ENCODE peak calls at places on chromosomes 11 and 22, in seven cellular contexts. G is IMR-90, T is mesendoderm, M is H9, L is neuronal stem cell, N is H1, D is trophoblast cell. C is an unnamed sample.

GRCh38 chr22:37303821-37304274 is 21.5 kb downstream of the CYTH4 start:
- DNase-seq in G (peak; percentile 95), N (no peak), D (peak; percentile 42), L (no peak), T (no peak), M (no peak), C (peak; percentile 95)

GRCh38 chr22:41237707-41238569 is 2.8 kb downstream of the CHADL start:
- DNase-seq in D (peak; percentile 87), G (peak; percentile 13), L (peak; percentile 47), N (no peak), M (peak; percentile 77), T (peak; percentile 86), C (peak; percentile 24)

GRCh38 chr11:32341676-32342613 is 93.4 kb downstream of the WT1 start:
- DNase-seq in T (no peak), G (no peak), L (no peak), N (no peak), M (no peak), D (no peak), C (no peak)

GRCh38 chr11:10109836-10110235 is 184.2 kb downstream of the SBF2 start:
- DNase-seq in M (no peak), D (no peak), N (no peak), L (no peak), T (no peak), G (peak; percentile 83), C (peak; percentile 29)

GRCh38 chr11:10526974-10527918 is 13.7 kb downstream of the RNF141 start:
- DNase-seq in D (no peak), T (no peak), N (no peak), G (peak; percentile 66), M (no peak), L (no peak), C (peak; percentile 32)

GRCh38 chr11:27619039-27619438 is 81.2 kb downstream of the BDNF start:
- DNase-seq in M (no peak), N (no peak), L (no peak), T (no peak), D (no peak), G (peak; percentile 33), C (no peak)

GRCh38 chr11:12944889-12945288 is 64.2 kb upstream of the RASSF10 start:
- DNase-seq in T (no peak), M (no peak), D (no peak), L (no peak), G (no peak), N (no peak), C (no peak)

GRCh38 chr11:93906486-93906885 is 56.1 kb upstream of the VSTM5 start:
- DNase-seq in G (peak; percentile 25), T (no peak), L (no peak), D (peak; percentile 29), N (no peak), M (no peak), C (no peak)

DNA sequence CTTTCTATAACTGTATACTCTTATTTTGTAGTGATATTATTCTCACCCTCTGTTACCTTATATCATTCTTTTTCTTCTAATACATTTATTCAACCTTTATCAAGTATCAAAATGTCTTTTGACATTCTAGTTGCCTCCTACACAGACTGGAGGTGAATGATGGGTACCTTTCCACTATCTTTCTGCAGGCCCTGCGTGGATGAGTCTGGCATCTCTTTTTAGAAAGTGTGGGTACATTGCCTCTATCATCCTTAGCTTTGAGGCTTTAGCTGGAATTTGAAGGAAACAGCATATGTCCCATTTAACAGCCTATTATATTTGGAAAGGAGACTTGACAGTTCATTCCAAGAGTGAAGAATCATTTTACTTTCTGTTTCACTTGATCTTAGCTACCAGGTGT is 192.0 kb downstream of the CWF19L2 start:
- DNase-seq in N (no peak), D (no peak), L (no peak), M (no peak), T (no peak), G (no peak), C (no peak)
- H2BK120ac ChIP-seq in N (no peak overlapping the region), D (no peak overlapping the region), L (no peak overlapping the region), M (no peak overlapping the region), T (no peak overlapping the region), G (no peak overlapping the region), C (no peak overlapping the region)

DNA sequence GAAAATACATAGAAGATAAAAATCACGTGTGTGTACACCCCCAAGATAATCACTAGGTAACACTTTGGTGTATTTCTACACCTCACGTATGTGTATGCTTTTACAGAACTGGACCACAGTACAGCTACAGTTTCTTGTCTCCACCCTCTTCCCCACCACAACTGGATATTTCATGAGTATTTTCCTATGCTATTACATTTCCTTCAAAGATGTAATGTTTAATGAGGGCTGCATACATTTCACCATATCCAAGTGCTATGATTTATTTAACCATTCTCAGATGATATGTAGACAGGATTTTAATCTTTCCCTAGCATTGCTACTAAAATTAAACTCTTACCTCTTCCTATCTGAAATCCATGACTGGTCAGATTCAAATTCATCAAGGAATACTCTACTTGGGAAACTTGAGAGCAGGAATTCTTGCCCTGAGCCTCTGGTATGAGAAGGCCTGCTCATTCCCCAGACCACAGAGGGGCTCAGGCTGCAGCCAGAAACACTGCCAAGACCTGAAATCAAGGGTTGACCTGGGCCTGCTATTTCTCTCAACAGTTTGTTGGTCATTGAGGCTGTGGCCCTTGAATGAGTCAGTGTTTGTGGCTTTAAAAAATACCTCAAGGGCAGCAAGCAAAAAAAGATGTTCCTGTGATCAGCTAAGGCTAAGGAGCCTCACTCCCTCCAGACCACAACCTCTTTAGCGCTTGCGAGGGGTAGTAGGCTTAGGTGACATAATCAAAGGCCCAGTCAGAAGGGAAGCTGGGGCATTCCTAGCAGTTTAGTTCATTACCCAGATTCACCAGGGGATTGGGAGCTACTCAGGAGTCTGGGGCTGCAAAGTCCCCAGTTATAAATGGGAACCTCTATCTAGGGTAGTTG is 55.5 kb downstream of the ABTB2 start:
- DNase-seq in L (no peak), D (no peak), M (no peak), N (no peak), G (peak; percentile 98), T (peak; percentile 97), C (peak; percentile 92)
- H3K9ac ChIP-seq in L (no peak overlapping the region), D (no peak overlapping the region), M (no peak overlapping the region), N (no peak overlapping the region), G (no peak overlapping the region), T (no peak overlapping the region), C (no peak overlapping the region)

GRCh38 chr22:45889539-45890350 is 87.2 kb downstream of the WNT7B start:
- DNase-seq in G (peak; percentile 27), T (no peak), L (peak; percentile 70), N (no peak), D (no peak), M (no peak), C (no peak)

GRCh38 chr22:45887202-45888131 is 89.5 kb downstream of the WNT7B start:
- DNase-seq in M (peak; percentile 18), L (no peak), N (no peak), G (no peak), T (no peak), D (no peak), C (no peak)

GRCh38 chr22:45890351-45890635 is 86.7 kb downstream of the WNT7B start:
- DNase-seq in D (no peak), L (no peak), G (no peak), N (no peak), T (no peak), M (no peak), C (no peak)

GRCh38 chr22:45889093-45889538 is 87.8 kb downstream of the WNT7B start:
- DNase-seq in N (no peak), T (no peak), D (no peak), G (no peak), L (no peak), M (no peak), C (no peak)

DNA sequence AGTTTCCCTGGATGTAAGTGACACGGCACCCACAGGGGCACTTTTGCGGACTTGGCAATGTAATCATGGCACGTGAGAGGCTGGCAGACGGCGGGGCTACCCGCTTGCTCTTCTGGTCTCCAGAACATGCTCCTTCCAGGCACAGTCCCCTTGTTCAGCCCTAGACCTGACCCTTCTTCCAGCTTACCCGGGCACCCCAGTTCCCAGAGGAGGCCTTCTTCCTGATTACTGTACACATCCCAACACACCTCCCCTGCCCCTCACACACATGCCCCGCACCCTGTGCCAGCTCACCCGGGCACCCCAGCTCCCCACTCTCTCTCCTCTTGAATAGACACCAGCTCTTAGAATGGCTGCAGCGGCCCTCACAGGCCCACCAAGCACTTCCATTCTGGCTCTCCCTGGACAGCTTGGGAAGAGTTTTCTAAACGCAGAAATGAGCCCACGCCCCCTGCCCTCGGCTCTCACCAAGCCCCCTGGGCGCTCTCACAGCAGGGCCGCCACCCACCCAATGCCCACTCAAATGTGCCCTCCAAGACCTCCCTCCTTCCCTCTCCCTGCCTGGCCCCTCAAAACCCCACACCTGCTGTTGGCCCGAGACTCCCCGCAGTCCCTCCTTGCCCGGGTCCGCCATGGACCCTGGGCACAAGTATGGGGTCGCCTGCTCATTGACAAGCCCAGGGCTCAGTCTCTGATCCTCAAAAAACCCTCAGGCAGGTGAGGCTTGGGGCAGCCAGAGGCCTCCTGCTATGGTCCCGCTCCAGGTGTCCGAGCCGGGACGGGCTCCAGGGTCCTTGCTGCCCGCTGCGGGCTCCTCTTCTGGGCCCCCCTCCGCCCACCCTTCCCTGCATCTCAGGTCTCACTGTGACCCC is 88.5 kb downstream of the WNT7B start:
- DNase-seq in N (no peak), G (no peak), D (no peak), L (no peak), T (no peak), M (no peak), C (no peak)
- H2BK120ac ChIP-seq in N (no peak overlapping the region), G (no peak overlapping the region), D (no peak overlapping the region), L (peak overlapping the region; percentile 95), T (no peak overlapping the region), M (no peak overlapping the region), C (no peak overlapping the region)

GRCh38 chr11:118175031-118175531 is 1.4 kb downstream of the SCN2B start:
- DNase-seq in T (peak; percentile 78), N (no peak), D (peak; percentile 75), M (no peak), G (peak; percentile 62), L (no peak), C (no peak)

GRCh38 chr11:118172356-118172755 is 4.1 kb downstream of the SCN2B start:
- DNase-seq in D (no peak), N (no peak), G (no peak), L (no peak), M (no peak), T (no peak), C (no peak)

GRCh38 chr11:118174006-118174567 is 2.4 kb downstream of the SCN2B start:
- DNase-seq in T (no peak), L (no peak), D (no peak), G (no peak), M (no peak), N (no peak), C (no peak)

GRCh38 chr11:118176400-118177134 is at the start of gene SCN2B:
- DNase-seq in D (no peak), M (no peak), N (no peak), T (peak; percentile 53), L (no peak), G (peak; percentile 7), C (no peak)

DNA sequence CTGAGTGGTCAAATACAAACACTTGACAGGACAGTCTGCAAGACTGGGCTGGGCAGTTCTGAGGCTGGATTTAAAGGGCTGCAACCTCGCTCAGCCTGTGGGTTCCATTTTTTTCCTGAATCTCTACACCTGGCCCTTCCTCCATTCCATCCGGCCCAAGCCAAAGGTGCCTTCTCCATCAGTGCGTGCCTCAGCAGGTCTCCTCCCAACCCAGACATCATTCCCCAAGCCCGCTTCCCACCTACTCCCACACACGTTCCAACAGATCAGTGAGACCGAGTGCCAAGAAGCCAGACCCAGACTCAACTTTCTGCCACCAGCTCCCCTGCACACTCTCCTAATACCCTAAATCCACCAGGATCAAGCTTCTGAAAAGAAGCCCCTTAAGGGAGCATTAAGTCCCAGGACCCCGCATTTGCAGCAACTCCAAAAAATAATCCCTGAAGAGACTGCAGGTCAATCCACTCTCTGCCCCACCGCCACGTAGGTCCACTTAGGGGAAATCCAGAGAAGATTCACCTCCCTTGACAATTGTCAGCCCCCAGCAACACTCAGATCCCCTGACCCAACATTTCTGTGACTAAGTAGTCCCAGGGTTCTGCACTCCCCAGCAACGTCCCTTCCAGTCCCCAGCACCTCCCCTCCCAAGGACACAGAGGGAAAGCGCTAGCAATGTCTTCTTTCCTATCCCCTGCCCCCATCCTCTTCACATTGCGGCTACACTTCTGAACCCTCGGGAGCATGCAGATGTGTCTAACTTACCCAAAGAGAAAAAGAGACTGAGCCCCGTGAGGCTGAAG is 639 bp downstream of the SCN2B start:
- DNase-seq in M (no peak), T (peak; percentile 54), L (no peak), G (no peak), D (no peak), N (no peak), C (no peak)
- H3K9ac ChIP-seq in M (peak overlapping the region; percentile 10), T (peak overlapping the region; percentile 58), L (no peak overlapping the region), G (peak overlapping the region; percentile 49), D (no peak overlapping the region), N (no peak overlapping the region), C (peak overlapping the region; percentile 41)